ENCODE peak calls at places on chromosomes 3 and 15, in six cellular contexts. B is astrocyte, A is foreskin fibroblast, C is A673, W is AG04449, X is heart right ventricle. F is an unnamed sample.

GRCh38 chr3:101271728-101272127 is 48.6 kb downstream of the IMPG2 start:
- DNase-seq in X (no peak), W (no peak), C (no peak), B (no peak), A (no peak), F (no peak)

GRCh38 chr15:61228025-61228901 is 839 bp downstream of the RORA start:
- DNase-seq in C (peak), A (peak), W (no peak), B (peak), X (peak), F (no peak)

GRCh38 chr15:39270976-39271375 is 309.9 kb upstream of the THBS1 start:
- DNase-seq in B (peak), W (peak), C (no peak), X (no peak), A (peak), F (peak)

GRCh38 chr3:197298341-197298857 is at the start of gene DLG1:
- DNase-seq in A (peak), X (peak), W (no peak), B (peak), C (peak), F (peak)

GRCh38 chr15:25805006-25805405 is 58.1 kb downstream of the ATP10A start:
- DNase-seq in C (no peak), A (no peak), X (no peak), W (no peak), B (peak), F (no peak)

GRCh38 chr3:160379628-160380214 is 19.3 kb downstream of the IFT80 start:
- DNase-seq in C (no peak), X (no peak), A (no peak), B (no peak), W (no peak), F (no peak)

GRCh38 chr3:33083958-33084357 is 13.0 kb downstream of the GLB1 start:
- DNase-seq in C (no peak), A (no peak), W (no peak), X (no peak), B (no peak), F (no peak)

GRCh38 chr15:39125904-39126303 is 455.0 kb upstream of the THBS1 start:
- DNase-seq in W (no peak), B (peak), A (no peak), C (peak), X (no peak), F (no peak)

GRCh38 chr3:197029511-197030167 is at the start of gene MELTF:
- DNase-seq in C (peak), A (peak), W (no peak), B (peak), X (no peak), F (peak)

GRCh38 chr3:66401157-66401550 is 99.7 kb downstream of the LRIG1 start:
- DNase-seq in W (no peak), C (no peak), B (peak), A (no peak), X (no peak), F (no peak)

GRCh38 chr3:193764959-193765358 is 172.0 kb downstream of the OPA1 start:
- DNase-seq in A (no peak), B (no peak), C (no peak), X (no peak), W (no peak), F (no peak)

GRCh38 chr3:136678981-136679380 is 73.2 kb downstream of the STAG1 start:
- DNase-seq in B (peak), W (no peak), A (no peak), X (no peak), C (no peak), F (no peak)

GRCh38 chr15:88745696-88746095 is 57.5 kb upstream of the ACAN start:
- DNase-seq in B (peak), W (peak), A (peak), X (no peak), C (no peak), F (peak)

GRCh38 chr15:50145451-50145872 is 26.4 kb upstream of the ATP8B4 start:
- DNase-seq in B (peak), X (no peak), A (peak), C (peak), W (peak), F (no peak)

GRCh38 chr3:45462522-45463262 is 74.3 kb downstream of the LARS2 start:
- DNase-seq in C (no peak), B (peak), X (no peak), W (no peak), A (no peak), F (no peak)

DNA sequence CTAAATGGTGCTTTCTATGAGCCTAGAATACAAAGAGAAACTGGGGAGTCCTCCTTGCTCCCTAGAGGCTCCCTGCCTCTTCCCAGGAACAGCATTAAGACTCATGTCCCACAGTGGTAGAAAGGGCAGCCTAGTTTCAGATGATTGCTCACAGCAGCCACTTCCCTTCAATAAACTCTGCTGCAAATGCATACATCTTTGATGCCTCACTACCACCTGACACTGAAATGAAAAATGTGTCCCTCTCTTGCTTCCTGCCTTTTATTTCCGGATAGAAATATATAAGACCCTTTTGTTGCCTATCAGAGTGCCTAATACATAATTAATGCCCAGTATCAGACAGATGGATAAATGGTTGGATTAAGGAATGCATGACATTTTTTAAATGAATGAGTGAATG is 362.0 kb downstream of the LRRC3B start:
- DNase-seq in A (no peak), W (no peak), B (no peak), X (no peak), C (peak), F (no peak)
- H3K4me3 ChIP-seq in A (no peak), W (no peak), B (no peak), X (no peak), C (no peak), F (no peak)

GRCh38 chr3:151085227-151085888 is at the start of gene MED12L:
- DNase-seq in A (peak), C (peak), B (peak), X (peak), W (no peak), F (peak)
- H3K4me3 ChIP-seq in A (peak), C (peak), B (peak), X (peak), W (peak), F (peak)

GRCh38 chr3:1294566-1294965 is 201.7 kb downstream of the CNTN6 start:
- DNase-seq in X (no peak), C (no peak), W (no peak), A (no peak), B (peak), F (no peak)

GRCh38 chr3:1292571-1292970 is 199.7 kb downstream of the CNTN6 start:
- DNase-seq in W (no peak), A (no peak), B (no peak), X (no peak), C (no peak), F (no peak)
- H3K4me3 ChIP-seq in W (no peak), A (no peak), B (no peak), X (no peak), C (no peak), F (no peak)

GRCh38 chr15:40436892-40437753 is 3.6 kb upstream of the BAHD1 start:
- DNase-seq in W (no peak), B (no peak), X (no peak), C (no peak), A (no peak), F (no peak)

GRCh38 chr15:40437754-40438687 is 2.7 kb upstream of the BAHD1 start:
- DNase-seq in X (no peak), B (no peak), C (no peak), A (no peak), W (no peak), F (no peak)

GRCh38 chr15:40439461-40440299 is 1.1 kb upstream of the BAHD1 start:
- DNase-seq in X (peak), A (peak), C (peak), W (no peak), B (no peak), F (no peak)

GRCh38 chr15:40440300-40441011 is at the start of gene BAHD1:
- DNase-seq in A (peak), B (peak), W (peak), X (peak), C (peak), F (peak)

GRCh38 chr15:40438712-40439111 is 2.0 kb upstream of the BAHD1 start:
- DNase-seq in X (no peak), A (no peak), C (no peak), W (no peak), B (no peak), F (no peak)
- H3K4me3 ChIP-seq in X (no peak), A (no peak), C (no peak), W (no peak), B (no peak), F (no peak)

DNA sequence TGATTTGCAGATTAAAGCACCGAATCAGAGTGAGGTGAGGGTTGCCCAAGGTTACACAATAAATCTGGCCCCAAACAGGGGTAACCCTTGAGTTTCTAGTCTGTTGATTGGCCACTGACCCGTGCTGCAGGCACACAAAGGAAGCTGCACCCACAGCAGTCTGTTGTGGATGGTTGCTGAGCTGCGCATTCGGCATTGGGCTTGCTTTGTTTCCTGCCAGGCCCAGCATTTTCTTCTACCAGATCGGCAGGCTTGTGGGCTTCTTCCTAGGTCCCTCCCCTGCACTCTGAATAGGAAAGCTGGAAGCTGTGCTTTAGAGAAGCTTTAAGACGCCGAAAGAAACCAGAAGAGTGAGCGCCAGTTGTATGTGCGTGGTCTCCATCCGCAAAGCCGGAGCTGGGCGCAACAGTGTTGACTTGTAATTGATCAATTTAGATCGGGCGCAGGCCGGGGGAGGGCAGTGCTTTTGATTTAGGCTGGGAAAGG is 12.1 kb downstream of the B3GNT5 start:
- DNase-seq in C (peak), A (no peak), X (peak), B (peak), W (no peak), F (no peak)
- H3K4me3 ChIP-seq in C (peak), A (no peak), X (peak), B (peak), W (no peak), F (no peak)

GRCh38 chr3:142779591-142779990 is 55.8 kb downstream of the TRPC1 start:
- DNase-seq in B (peak), C (peak), X (no peak), W (no peak), A (peak), F (no peak)
- H3K4me3 ChIP-seq in B (no peak), C (no peak), X (no peak), W (no peak), A (no peak), F (no peak)

DNA sequence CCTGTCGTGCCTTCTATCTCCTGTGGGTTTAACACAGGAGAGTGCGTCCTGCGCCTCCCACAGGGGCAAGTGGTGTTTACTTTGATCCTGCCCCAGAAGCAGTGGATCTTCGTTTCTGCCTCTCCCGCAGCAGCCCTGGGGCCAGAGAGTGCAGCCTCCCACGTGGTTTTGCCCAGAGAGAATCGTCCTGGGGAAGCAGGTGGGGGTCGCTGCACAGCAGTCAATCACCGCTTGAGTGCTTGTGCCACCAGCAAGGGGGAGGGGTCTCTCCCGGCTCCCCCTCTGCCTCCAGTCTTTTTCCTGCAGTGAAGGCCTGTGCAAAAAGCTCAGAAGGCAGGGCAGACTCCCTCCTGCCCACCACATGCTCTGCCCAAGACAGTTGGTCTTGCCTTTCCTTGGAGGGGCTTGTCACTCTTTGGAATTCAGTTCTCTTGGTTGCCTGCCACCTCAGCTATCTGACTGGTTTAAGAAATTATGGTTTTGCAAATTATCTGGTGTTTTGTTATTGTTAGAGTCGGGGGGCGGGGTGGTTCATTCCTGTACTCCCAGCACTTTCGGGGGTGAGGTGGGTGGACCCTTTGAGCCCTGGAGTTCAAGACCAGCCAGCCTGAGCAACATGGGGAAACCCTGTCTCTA is 26.9 kb downstream of the STOML1 start:
- DNase-seq in C (no peak), W (no peak), B (no peak), X (no peak), A (no peak), F (no peak)
- H3K4me3 ChIP-seq in C (no peak), W (no peak), B (no peak), X (no peak), A (no peak), F (no peak)

DNA sequence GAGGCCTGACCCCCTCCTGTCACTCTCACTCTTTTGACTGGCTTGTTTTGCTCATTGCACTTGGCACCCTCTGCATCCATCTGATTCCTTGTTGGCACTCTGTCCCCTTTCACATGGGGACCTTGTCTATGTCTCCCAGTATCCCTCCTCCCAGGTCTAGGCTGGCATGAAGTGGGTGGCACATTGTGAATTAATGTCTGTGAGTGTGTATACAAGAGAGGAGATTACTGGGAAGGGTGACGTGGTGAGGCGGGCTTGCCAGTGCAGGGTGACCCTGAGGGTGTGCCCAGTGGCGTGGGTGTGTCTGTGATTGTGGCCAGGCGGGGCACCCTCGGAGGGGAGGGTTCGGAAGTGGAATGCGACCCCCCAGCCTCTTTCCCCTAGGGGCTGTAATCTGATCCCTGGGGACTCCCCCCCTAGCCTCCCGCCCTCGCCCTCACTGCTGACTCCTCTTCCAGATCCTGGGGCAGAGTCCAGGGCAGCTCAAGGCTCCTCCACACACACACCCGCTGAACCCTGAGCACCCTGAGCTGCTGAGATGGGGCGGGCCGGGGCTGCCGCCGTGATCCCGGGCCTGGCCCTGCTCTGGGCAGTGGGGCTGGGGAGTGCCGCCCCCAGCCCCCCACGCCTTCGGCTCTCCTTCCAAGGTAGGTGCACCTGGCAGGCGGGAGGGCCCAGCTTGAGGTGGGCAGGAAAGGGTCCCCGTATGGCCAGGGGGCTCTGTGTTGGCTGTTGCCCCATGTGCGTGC is at the start of gene SEMA3B:
- DNase-seq in W (no peak), A (peak), C (no peak), X (peak), B (no peak), F (no peak)
- H3K4me3 ChIP-seq in W (peak), A (peak), C (no peak), X (peak), B (no peak), F (peak)

GRCh38 chr3:15399970-15400369 is 27.4 kb downstream of the METTL6 start:
- DNase-seq in C (no peak), X (no peak), W (no peak), B (no peak), A (no peak), F (no peak)

GRCh38 chr3:15403965-15404364 is 23.4 kb downstream of the METTL6 start:
- DNase-seq in X (no peak), B (no peak), C (no peak), A (no peak), W (no peak), F (no peak)

GRCh38 chr3:15405448-15406050 is 21.8 kb downstream of the METTL6 start:
- DNase-seq in W (no peak), B (peak), X (no peak), C (peak), A (peak), F (peak)

GRCh38 chr3:15404767-15405166 is 22.6 kb downstream of the METTL6 start:
- DNase-seq in W (no peak), B (no peak), C (no peak), A (no peak), X (no peak), F (no peak)

DNA sequence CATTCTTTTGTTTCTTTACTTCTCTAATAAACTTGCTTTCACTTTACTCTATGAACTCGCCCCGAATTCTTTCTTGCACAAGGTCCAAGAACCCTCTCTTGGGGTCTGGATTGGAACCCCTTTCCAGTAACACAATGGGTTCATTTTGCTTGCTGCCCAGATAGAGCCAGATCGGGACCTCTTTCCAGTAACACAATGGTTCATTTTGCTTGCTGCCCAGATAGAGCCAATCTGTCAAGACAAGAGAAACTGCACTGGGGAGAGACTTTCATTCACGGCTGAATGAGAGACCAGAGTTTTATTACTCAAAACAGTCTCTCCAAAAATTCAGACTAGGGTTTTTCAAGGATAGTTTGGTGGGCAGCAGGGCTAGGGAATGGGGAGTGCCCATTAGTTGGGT is 25.4 kb downstream of the METTL6 start:
- DNase-seq in W (no peak), C (no peak), X (no peak), A (no peak), B (no peak), F (no peak)
- H3K4me3 ChIP-seq in W (no peak), C (no peak), X (no peak), A (no peak), B (no peak), F (no peak)

F was measured in skeletal muscle cell.